ENCODE peak calls at places on chromosome 2, in ten cellular contexts. U, K, I, C, W, G, O, S, B and F are unnamed samples.

GRCh38 chr2:178787155-178787554 is 20.1 kb downstream of the TTN start:
- ATAC-seq in K (no peak), C (no peak), U (no peak), B (no peak), I (no peak), G (no peak), W (no peak), S (no peak), O (no peak), F (no peak)

GRCh38 chr2:45653584-45653983 is 2.1 kb downstream of the PRKCE start:
- ATAC-seq in W (no peak), K (no peak), I (no peak), G (no peak), S (no peak), C (no peak), O (no peak), U (no peak), B (no peak), F (no peak)

GRCh38 chr2:230075988-230076631 is 7.4 kb upstream of the SLC16A14 start:
- ATAC-seq in W (no peak), U (no peak), B (no peak), C (no peak), G (no peak), S (no peak), K (peak), O (no peak), I (peak), F (no peak)

GRCh38 chr2:67985586-67985985 is 77.2 kb downstream of the C1D start:
- ATAC-seq in W (no peak), K (no peak), C (no peak), U (no peak), G (no peak), O (no peak), I (no peak), B (no peak), S (no peak), F (no peak)

GRCh38 chr2:160331258-160332025 is 131.4 kb upstream of the ITGB6 start:
- ATAC-seq in U (peak), G (no peak), B (peak), I (peak), K (no peak), S (no peak), C (no peak), O (no peak), W (no peak), F (no peak)

GRCh38 chr2:46634905-46635304 is 155.5 kb downstream of the TMEM247 start:
- ATAC-seq in B (no peak), W (no peak), C (no peak), O (peak), I (peak), K (peak), S (peak), G (no peak), U (no peak), F (peak)

GRCh38 chr2:74385396-74385795 is 5.3 kb upstream of the DCTN1 start:
- ATAC-seq in K (no peak), O (no peak), B (peak), I (no peak), S (no peak), C (no peak), G (no peak), W (peak), U (no peak), F (no peak)

GRCh38 chr2:177306550-177306949 is 42.0 kb upstream of the NFE2L2 start:
- ATAC-seq in U (peak), C (peak), O (no peak), S (no peak), G (no peak), B (peak), K (no peak), W (no peak), I (peak), F (no peak)

GRCh38 chr2:216572582-216573578 is 60.3 kb upstream of the IGFBP2 start:
- ATAC-seq in B (peak), K (no peak), W (peak), C (peak), G (peak), O (no peak), U (peak), I (peak), S (no peak), F (no peak)

GRCh38 chr2:32264422-32265149 is at the start of gene NLRC4:
- ATAC-seq in G (no peak), I (peak), B (peak), U (peak), S (no peak), C (peak), O (peak), W (peak), K (peak), F (peak)

GRCh38 chr2:65292095-65292378 is 64.4 kb downstream of the ACTR2 start:
- ATAC-seq in U (no peak), K (no peak), S (no peak), W (peak), I (no peak), G (no peak), C (peak), O (no peak), B (no peak), F (no peak)

GRCh38 chr2:11696736-11697102 is 26.7 kb upstream of the NTSR2 start:
- ATAC-seq in U (no peak), W (no peak), B (no peak), I (no peak), C (no peak), G (no peak), K (no peak), O (no peak), S (no peak), F (no peak)

GRCh38 chr2:130327703-130328527 is 14.8 kb upstream of the IMP4 start:
- ATAC-seq in I (peak), C (peak), B (peak), K (no peak), G (no peak), S (no peak), U (no peak), W (no peak), O (no peak), F (no peak)

GRCh38 chr2:98875081-98875728 is 60.8 kb downstream of the CRACDL start:
- ATAC-seq in B (no peak), W (no peak), G (no peak), I (no peak), S (peak), K (peak), C (peak), O (peak), U (no peak), F (peak)

GRCh38 chr2:195610708-195611107 is 46.3 kb upstream of the SLC39A10 start:
- ATAC-seq in S (no peak), B (no peak), W (peak), K (no peak), O (no peak), C (no peak), G (no peak), U (peak), I (no peak), F (no peak)

GRCh38 chr2:239983004-239983778 is 42.0 kb downstream of the NDUFA10 start:
- ATAC-seq in C (no peak), K (no peak), W (no peak), U (no peak), B (no peak), O (no peak), G (no peak), I (no peak), S (no peak), F (no peak)

GRCh38 chr2:19758658-19759057 is 143.1 kb downstream of the TTC32 start:
- ATAC-seq in U (no peak), C (no peak), B (no peak), K (no peak), G (no peak), I (no peak), S (no peak), W (no peak), O (no peak), F (no peak)

GRCh38 chr2:167944825-167945659 is 302.4 kb downstream of the STK39 start:
- ATAC-seq in K (no peak), S (no peak), U (no peak), C (no peak), G (no peak), W (peak), B (no peak), O (no peak), I (peak), F (no peak)

GRCh38 chr2:189142893-189143759 is 36.4 kb downstream of the COL5A2 start:
- ATAC-seq in S (peak), C (peak), B (no peak), W (peak), O (peak), I (peak), G (peak), U (no peak), K (peak), F (peak)

GRCh38 chr2:182666674-182667320 is 49.3 kb upstream of the DNAJC10 start:
- ATAC-seq in W (no peak), G (no peak), S (peak), I (no peak), U (no peak), C (no peak), B (no peak), K (peak), O (peak), F (peak)

GRCh38 chr2:192004188-192004963 is 157.5 kb upstream of the CAVIN2 start:
- ATAC-seq in S (no peak), K (no peak), G (no peak), U (no peak), C (no peak), I (no peak), W (no peak), B (no peak), O (no peak), F (no peak)

GRCh38 chr2:30821960-30822359 is 14.7 kb upstream of the CAPN13 start:
- ATAC-seq in W (peak), U (no peak), K (no peak), B (peak), S (no peak), O (no peak), I (no peak), C (no peak), G (no peak), F (no peak)

GRCh38 chr2:165961818-165962217 is 8.2 kb upstream of the TTC21B start:
- ATAC-seq in O (no peak), U (no peak), S (no peak), W (no peak), I (no peak), B (no peak), K (no peak), C (no peak), G (no peak), F (no peak)

GRCh38 chr2:192128655-192129054 is 66.1 kb downstream of the TMEFF2 start:
- ATAC-seq in O (no peak), I (peak), B (peak), K (no peak), C (no peak), G (no peak), S (no peak), W (peak), U (no peak), F (no peak)

GRCh38 chr2:31069926-31070325 is 68.3 kb downstream of the GALNT14 start:
- ATAC-seq in O (no peak), G (no peak), U (no peak), B (no peak), C (no peak), I (no peak), K (no peak), W (no peak), S (no peak), F (no peak)

GRCh38 chr2:236592821-236593220 is 23.2 kb downstream of the ACKR3 start:
- ATAC-seq in U (no peak), C (no peak), B (peak), O (no peak), G (no peak), I (peak), S (no peak), K (no peak), W (no peak), F (no peak)

GRCh38 chr2:176873403-176873802 is 339.2 kb upstream of the HNRNPA3 start:
- ATAC-seq in U (no peak), B (no peak), G (no peak), S (no peak), W (no peak), C (no peak), O (no peak), I (no peak), K (no peak), F (no peak)

GRCh38 chr2:19607931-19608762 is 249.7 kb upstream of the OSR1 start:
- ATAC-seq in K (no peak), G (peak), C (peak), I (no peak), B (no peak), S (no peak), W (peak), O (no peak), U (no peak), F (no peak)

GRCh38 chr2:209600257-209601180 is 171.1 kb upstream of the UNC80 start:
- ATAC-seq in W (no peak), B (no peak), G (no peak), I (no peak), C (no peak), O (no peak), U (no peak), S (no peak), K (no peak), F (no peak)

GRCh38 chr2:84033347-84033974 is 425.6 kb downstream of the SUCLG1 start:
- ATAC-seq in S (no peak), B (no peak), C (peak), K (no peak), O (no peak), I (no peak), W (no peak), G (no peak), U (no peak), F (no peak)

GRCh38 chr2:142857247-142858154 is 20.0 kb upstream of the KYNU start:
- ATAC-seq in C (no peak), B (no peak), I (no peak), W (no peak), K (no peak), S (no peak), U (no peak), O (no peak), G (no peak), F (no peak)

GRCh38 chr2:137675584-137676327 is 288.5 kb upstream of the HNMT start:
- ATAC-seq in B (no peak), U (no peak), G (no peak), I (no peak), W (peak), S (no peak), O (no peak), C (peak), K (no peak), F (no peak)

GRCh38 chr2:161044937-161045336 is 115.3 kb upstream of the TANK start:
- ATAC-seq in I (peak), O (no peak), G (peak), B (peak), S (no peak), K (no peak), W (peak), C (no peak), U (peak), F (no peak)

GRCh38 chr2:9640403-9641104 is 9.8 kb upstream of the YWHAQ start:
- ATAC-seq in S (no peak), G (no peak), O (no peak), K (no peak), C (no peak), U (no peak), I (no peak), W (no peak), B (no peak), F (no peak)

GRCh38 chr2:24571828-24572442 is 80.9 kb downstream of the NCOA1 start:
- ATAC-seq in G (peak), W (no peak), K (no peak), U (no peak), S (no peak), C (no peak), I (no peak), B (no peak), O (peak), F (no peak)